ENCODE peak calls at places on chromosome 17, in seven cellular contexts. F is CD4-positive, alpha-beta memory T cell; X is CD8-positive, alpha-beta T cell; E is HCT116; B is A549; G is heart left ventricle; S is coronary artery. P is an unnamed sample.
A peak's percentile ranks its signal among the peaks of the same experiment; 100 is the strongest.

GRCh38 chr17:3990391-3991127 is 26.3 kb upstream of the ATP2A3 start:
- DNase-seq in G (no peak), F (no peak), X (no peak), S (peak; percentile 24), E (no peak), B (no peak), P (no peak)

GRCh38 chr17:18331879-18332278 is 16.8 kb downstream of the SMCR8 start:
- DNase-seq in F (no peak), E (no peak), S (no peak), B (no peak), G (no peak), X (no peak), P (no peak)

GRCh38 chr17:39838057-39838456 is 26.1 kb downstream of the IKZF3 start:
- DNase-seq in E (no peak), F (no peak), S (no peak), B (no peak), G (no peak), X (no peak), P (no peak)

GRCh38 chr17:5023588-5024147 is 11.6 kb downstream of the SLC52A1 start:
- DNase-seq in S (no peak), B (no peak), F (no peak), X (no peak), E (no peak), G (no peak), P (no peak)

GRCh38 chr17:59851431-59852375 is 41.0 kb downstream of the TUBD1 start:
- DNase-seq in X (no peak), E (no peak), F (no peak), G (no peak), S (no peak), B (peak; percentile 90), P (no peak)

GRCh38 chr17:10067446-10068143 is 130.8 kb downstream of the GAS7 start:
- DNase-seq in E (peak; percentile 31), X (no peak), B (no peak), F (no peak), G (no peak), S (no peak), P (no peak)

GRCh38 chr17:58837699-58838098 is 82.0 kb downstream of the PPM1E start:
- DNase-seq in B (no peak), S (no peak), F (no peak), G (no peak), E (no peak), X (no peak), P (no peak)

GRCh38 chr17:39867891-39868553 is at the start of gene ZPBP2:
- DNase-seq in G (no peak), F (peak; percentile 54), B (no peak), S (no peak), E (no peak), X (peak; percentile 14), P (no peak)

GRCh38 chr17:17780941-17781590 is 55.7 kb downstream of the SREBF1 start:
- DNase-seq in E (no peak), F (no peak), G (no peak), B (peak; percentile 55), X (no peak), S (no peak), P (no peak)

GRCh38 chr17:3667366-3668278 is 756 bp downstream of the TAX1BP3 start:
- DNase-seq in E (no peak), B (peak; percentile 90), G (peak; percentile 95), S (peak; percentile 95), X (peak; percentile 7), F (no peak), P (no peak)

GRCh38 chr17:45702666-45703266 is 81.4 kb upstream of the CRHR1 start:
- DNase-seq in G (no peak), X (no peak), B (peak; percentile 37), E (no peak), F (no peak), S (no peak), P (no peak)

GRCh38 chr17:49969134-49969759 is at the start of gene DLX4:
- DNase-seq in B (no peak), E (no peak), G (no peak), X (no peak), S (no peak), F (no peak), P (no peak)

GRCh38 chr17:78088529-78088928 is 40.0 kb downstream of the TMC6 start:
- DNase-seq in S (no peak), B (no peak), G (no peak), F (no peak), X (no peak), E (no peak), P (no peak)

GRCh38 chr17:43846963-43847369 is at the start of gene CD300LG:
- DNase-seq in S (no peak), X (no peak), G (no peak), B (no peak), E (no peak), F (no peak), P (no peak)

GRCh38 chr17:18261146-18261515 is 669 bp downstream of the MIEF2 start:
- DNase-seq in X (peak; percentile 20), G (peak; percentile 91), B (peak; percentile 64), E (no peak), F (no peak), S (peak; percentile 88), P (peak; percentile 19)

GRCh38 chr17:11948791-11949190 is 48.5 kb downstream of the ZNF18 start:
- DNase-seq in B (peak; percentile 22), E (peak; percentile 51), F (no peak), S (no peak), G (peak; percentile 49), X (no peak), P (no peak)

GRCh38 chr17:32443827-32444300 is 446 bp upstream of the PSMD11 start:
- DNase-seq in B (no peak), G (no peak), F (no peak), E (no peak), X (no peak), S (no peak), P (no peak)

GRCh38 chr17:56812971-56813388 is 20.7 kb downstream of the C17orf67 start:
- DNase-seq in S (no peak), G (no peak), F (no peak), E (no peak), X (no peak), B (no peak), P (no peak)

GRCh38 chr17:14359251-14359939 is 58.5 kb downstream of the HS3ST3B1 start:
- DNase-seq in G (no peak), S (no peak), X (no peak), B (no peak), E (no peak), F (no peak), P (peak; percentile 93)

GRCh38 chr17:49252148-49252682 is 21.6 kb upstream of the PHOSPHO1 start:
- DNase-seq in X (no peak), E (no peak), F (no peak), G (no peak), S (no peak), B (peak; percentile 59), P (no peak)

GRCh38 chr17:35890774-35891155 is 10.6 kb upstream of the CCL5 start:
- DNase-seq in G (no peak), F (peak; percentile 75), E (no peak), S (no peak), B (no peak), X (no peak), P (no peak)

GRCh38 chr17:48868916-48869500 is 23.6 kb upstream of the ATP5MC1 start:
- DNase-seq in F (no peak), S (no peak), G (no peak), X (no peak), E (no peak), B (no peak), P (no peak)

GRCh38 chr17:77963441-77963840 is 4.9 kb downstream of the TNRC6C start:
- DNase-seq in F (peak; percentile 75), G (peak; percentile 71), B (no peak), X (peak; percentile 38), S (no peak), E (no peak), P (no peak)

DNA sequence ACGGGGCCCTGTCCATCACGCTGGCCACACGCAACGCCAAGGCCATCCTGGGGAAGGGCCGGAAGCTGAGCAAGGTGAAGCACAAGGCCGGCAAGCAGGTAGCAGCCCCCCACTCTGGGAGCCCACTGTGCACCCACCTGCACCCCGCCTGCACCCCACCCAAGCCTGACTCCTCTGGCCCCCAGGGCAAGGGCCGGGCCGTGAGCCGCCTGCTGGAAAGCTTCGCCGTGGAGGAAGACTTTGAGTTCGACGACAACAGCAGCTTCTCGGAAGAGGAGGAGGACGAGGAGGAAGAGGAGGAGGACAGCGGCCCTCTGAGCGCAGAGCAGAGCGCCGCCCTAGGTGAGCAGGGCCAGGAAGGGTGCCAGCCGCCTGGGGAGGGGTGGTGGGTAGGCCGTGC is 54.0 kb downstream of the ACTG1 start:
- DNase-seq in S (no peak), B (no peak), G (no peak), E (no peak), F (no peak), X (no peak), P (no peak)
- H3K27ac ChIP-seq in S (no peak overlapping the region), B (no peak overlapping the region), G (peak overlapping the region; percentile 57), E (no peak overlapping the region), F (no peak overlapping the region), X (no peak overlapping the region), P (no peak overlapping the region)

GRCh38 chr17:47792457-47792856 is 29.1 kb downstream of the OSBPL7 start:
- DNase-seq in G (no peak), F (no peak), X (no peak), S (no peak), E (no peak), B (no peak), P (no peak)
- H3K27ac ChIP-seq in G (no peak overlapping the region), F (no peak overlapping the region), X (no peak overlapping the region), S (no peak overlapping the region), E (no peak overlapping the region), B (no peak overlapping the region), P (no peak overlapping the region)

DNA sequence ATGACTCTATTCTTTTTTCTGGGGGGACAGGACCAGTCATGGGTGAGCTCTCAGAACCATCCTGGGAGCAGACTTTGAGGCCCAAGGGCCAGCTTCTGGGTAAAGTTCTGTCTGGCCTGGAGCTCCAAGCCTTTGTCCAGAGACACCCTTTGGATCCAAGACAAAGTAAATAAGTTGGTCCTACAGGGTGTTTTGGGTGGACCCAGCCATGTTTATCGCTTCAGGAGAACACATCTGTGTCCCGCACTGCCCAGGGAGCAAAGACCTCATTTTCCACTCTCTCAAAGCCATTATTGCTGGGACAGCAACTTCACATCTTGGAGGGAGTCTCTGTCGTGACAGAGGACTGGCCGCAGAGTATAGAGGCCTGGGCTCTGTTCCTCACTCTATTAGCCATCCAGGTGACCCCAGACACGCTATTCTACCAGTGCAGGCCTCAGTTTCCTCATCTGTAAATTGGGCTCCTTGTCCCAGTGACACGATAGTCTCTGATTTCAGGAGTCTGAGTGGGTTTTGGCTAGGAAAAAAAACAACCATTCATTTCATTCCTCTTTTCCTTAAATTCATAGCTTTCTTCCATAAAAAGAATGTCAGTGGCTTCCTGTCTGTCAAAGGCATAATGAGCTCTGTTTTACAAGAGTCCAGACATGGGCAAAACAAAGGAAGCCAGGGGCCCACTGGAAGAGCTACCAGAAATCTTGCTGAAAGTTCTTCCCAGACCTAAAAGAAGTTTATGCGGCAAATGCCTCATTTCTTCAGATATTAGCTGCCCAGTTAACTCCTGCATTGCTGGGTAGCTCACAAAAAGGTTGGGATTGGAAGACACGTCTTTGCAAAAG is 62.4 kb downstream of the PECAM1 start:
- DNase-seq in B (no peak), X (no peak), S (no peak), F (no peak), G (peak; percentile 52), E (no peak), P (no peak)
- H3K27ac ChIP-seq in B (peak overlapping the region; percentile 17), X (no peak overlapping the region), S (peak overlapping the region; percentile 41), F (no peak overlapping the region), G (peak overlapping the region; percentile 76), E (no peak overlapping the region), P (no peak overlapping the region)

DNA sequence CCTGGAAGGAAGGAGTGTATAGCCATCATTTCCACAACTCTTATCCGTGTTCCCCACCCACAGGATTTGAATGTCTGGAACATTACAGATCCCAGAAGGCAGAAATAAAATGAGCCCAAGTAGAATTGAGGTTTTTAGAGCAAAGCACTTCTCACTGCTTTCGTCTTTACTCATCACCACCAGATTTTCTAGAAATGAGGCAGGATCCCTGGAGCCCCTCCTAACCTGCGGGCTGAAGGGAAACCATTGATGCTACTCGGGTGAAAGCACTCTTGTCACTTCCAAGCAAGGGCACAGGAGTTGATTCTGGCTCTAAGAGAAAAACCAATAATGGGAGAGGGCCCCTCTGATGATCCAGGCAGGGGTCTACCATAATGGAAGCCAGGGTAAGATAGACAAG is 2.8 kb upstream of the ALDOC start:
- DNase-seq in X (no peak), G (no peak), B (no peak), E (no peak), F (no peak), S (no peak), P (no peak)
- H3K27ac ChIP-seq in X (no peak overlapping the region), G (no peak overlapping the region), B (no peak overlapping the region), E (no peak overlapping the region), F (no peak overlapping the region), S (no peak overlapping the region), P (no peak overlapping the region)

P was measured in OCI-LY7.